ENCODE peak calls at places on chromosomes 16 and 17, in five cellular contexts. One of them, this sample, is unnamed.

GRCh38 chr17:347309-347708 is 5.3 kb downstream of the RPH3AL start:
- DNase-seq in AG10803: no peak
- DNase-seq in heart left ventricle: no peak
- DNase-seq in tibial artery: no peak
- DNase-seq in endothelial cell: no peak
- DNase-seq in this sample: no peak

GRCh38 chr17:74355065-74355464 is 6.6 kb downstream of the BTBD17 start:
- DNase-seq in endothelial cell: no peak
- DNase-seq in heart left ventricle: no peak
- DNase-seq in tibial artery: no peak
- DNase-seq in AG10803: no peak
- DNase-seq in this sample: no peak

GRCh38 chr17:60102632-60103047 is 23.9 kb upstream of the HEATR6 start:
- DNase-seq in heart left ventricle: peak
- DNase-seq in tibial artery: no peak
- DNase-seq in endothelial cell: peak
- DNase-seq in AG10803: peak
- DNase-seq in this sample: no peak

GRCh38 chr17:15912416-15912955 is 32.4 kb upstream of the ADORA2B start:
- DNase-seq in tibial artery: no peak
- DNase-seq in AG10803: no peak
- DNase-seq in heart left ventricle: no peak
- DNase-seq in endothelial cell: no peak
- DNase-seq in this sample: no peak

GRCh38 chr16:61862221-61862620 is 174.0 kb downstream of the CDH8 start:
- DNase-seq in AG10803: no peak
- DNase-seq in tibial artery: no peak
- DNase-seq in heart left ventricle: no peak
- DNase-seq in endothelial cell: no peak
- DNase-seq in this sample: no peak

GRCh38 chr17:71378741-71379140 is 742.1 kb upstream of the SOX9 start:
- DNase-seq in AG10803: no peak
- DNase-seq in tibial artery: no peak
- DNase-seq in heart left ventricle: no peak
- DNase-seq in endothelial cell: no peak
- DNase-seq in this sample: no peak

GRCh38 chr17:869567-870530 is 87.7 kb downstream of the MRM3 start:
- DNase-seq in heart left ventricle: peak
- DNase-seq in endothelial cell: no peak
- DNase-seq in tibial artery: peak
- DNase-seq in AG10803: peak
- DNase-seq in this sample: no peak

GRCh38 chr17:59743842-59744241 is 36.4 kb downstream of the VMP1 start:
- DNase-seq in heart left ventricle: no peak
- DNase-seq in tibial artery: no peak
- DNase-seq in endothelial cell: no peak
- DNase-seq in AG10803: no peak
- DNase-seq in this sample: no peak

GRCh38 chr17:73064084-73064938 is 28.2 kb downstream of the SLC39A11 start:
- DNase-seq in tibial artery: peak
- DNase-seq in endothelial cell: no peak
- DNase-seq in heart left ventricle: no peak
- DNase-seq in AG10803: no peak
- DNase-seq in this sample: no peak

GRCh38 chr17:72270530-72270929 is 149.7 kb downstream of the SOX9 start:
- DNase-seq in endothelial cell: no peak
- DNase-seq in AG10803: peak
- DNase-seq in heart left ventricle: no peak
- DNase-seq in tibial artery: peak
- DNase-seq in this sample: no peak

GRCh38 chr17:72977768-72978417 is 114.6 kb downstream of the SLC39A11 start:
- DNase-seq in AG10803: no peak
- DNase-seq in heart left ventricle: no peak
- DNase-seq in tibial artery: no peak
- DNase-seq in endothelial cell: no peak
- DNase-seq in this sample: no peak

GRCh38 chr17:60161598-60162330 is 12.0 kb downstream of the CA4 start:
- DNase-seq in AG10803: no peak
- DNase-seq in tibial artery: no peak
- DNase-seq in endothelial cell: peak
- DNase-seq in heart left ventricle: no peak
- DNase-seq in this sample: no peak

GRCh38 chr16:83802135-83802534 is 5.6 kb upstream of the HSBP1 start:
- DNase-seq in endothelial cell: no peak
- DNase-seq in AG10803: peak
- DNase-seq in heart left ventricle: no peak
- DNase-seq in tibial artery: no peak
- DNase-seq in this sample: no peak

GRCh38 chr16:50273888-50274770 is 7.8 kb downstream of the ADCY7 start:
- DNase-seq in endothelial cell: no peak
- DNase-seq in heart left ventricle: peak
- DNase-seq in AG10803: no peak
- DNase-seq in tibial artery: peak
- DNase-seq in this sample: no peak

GRCh38 chr17:7613769-7614421 is 802 bp downstream of the FXR2 start:
- DNase-seq in heart left ventricle: no peak
- DNase-seq in tibial artery: peak
- DNase-seq in endothelial cell: no peak
- DNase-seq in AG10803: peak
- DNase-seq in this sample: no peak

GRCh38 chr16:74521691-74522090 is 85.2 kb downstream of the GLG1 start:
- DNase-seq in tibial artery: no peak
- DNase-seq in AG10803: peak
- DNase-seq in heart left ventricle: peak
- DNase-seq in endothelial cell: no peak
- DNase-seq in this sample: no peak

GRCh38 chr16:70761656-70762055 is 39.3 kb downstream of the VAC14 start:
- DNase-seq in tibial artery: no peak
- DNase-seq in heart left ventricle: no peak
- DNase-seq in endothelial cell: no peak
- DNase-seq in AG10803: no peak
- DNase-seq in this sample: no peak

GRCh38 chr16:24610421-24610765 is 71.0 kb downstream of the RBBP6 start:
- DNase-seq in tibial artery: no peak
- DNase-seq in heart left ventricle: peak
- DNase-seq in endothelial cell: peak
- DNase-seq in AG10803: peak
- DNase-seq in this sample: no peak

GRCh38 chr17:38620551-38621277 is 15.0 kb upstream of the SRCIN1 start:
- DNase-seq in tibial artery: peak
- DNase-seq in endothelial cell: no peak
- DNase-seq in heart left ventricle: no peak
- DNase-seq in AG10803: no peak
- DNase-seq in this sample: no peak
- TF ChIP-seq CTCF in tibial artery: no peak
- TF ChIP-seq CTCF in endothelial cell: no peak
- TF ChIP-seq CTCF in heart left ventricle: no peak
- TF ChIP-seq CTCF in AG10803: no peak
- TF ChIP-seq CTCF in this sample: no peak

GRCh38 chr16:57801098-57801855 is 1.0 kb downstream of the KIFC3 start:
- DNase-seq in endothelial cell: no peak
- DNase-seq in tibial artery: no peak
- DNase-seq in AG10803: peak
- DNase-seq in heart left ventricle: peak
- DNase-seq in this sample: no peak
- TF ChIP-seq CTCF in endothelial cell: no peak
- TF ChIP-seq CTCF in tibial artery: no peak
- TF ChIP-seq CTCF in AG10803: peak
- TF ChIP-seq CTCF in heart left ventricle: no peak
- TF ChIP-seq CTCF in this sample: peak

GRCh38 chr17:82599674-82600661 is 48.3 kb downstream of the WDR45B start:
- DNase-seq in heart left ventricle: no peak
- DNase-seq in AG10803: no peak
- DNase-seq in tibial artery: no peak
- DNase-seq in endothelial cell: no peak
- DNase-seq in this sample: no peak

GRCh38 chr17:82601447-82602000 is 46.7 kb downstream of the WDR45B start:
- DNase-seq in endothelial cell: no peak
- DNase-seq in AG10803: no peak
- DNase-seq in tibial artery: no peak
- DNase-seq in heart left ventricle: no peak
- DNase-seq in this sample: no peak

GRCh38 chr17:82602986-82603385 is 45.3 kb downstream of the WDR45B start:
- DNase-seq in AG10803: no peak
- DNase-seq in endothelial cell: no peak
- DNase-seq in heart left ventricle: no peak
- DNase-seq in tibial artery: no peak
- DNase-seq in this sample: no peak

GRCh38 chr17:82602487-82602886 is 45.8 kb downstream of the WDR45B start:
- DNase-seq in AG10803: no peak
- DNase-seq in tibial artery: no peak
- DNase-seq in endothelial cell: no peak
- DNase-seq in heart left ventricle: no peak
- DNase-seq in this sample: no peak

DNA sequence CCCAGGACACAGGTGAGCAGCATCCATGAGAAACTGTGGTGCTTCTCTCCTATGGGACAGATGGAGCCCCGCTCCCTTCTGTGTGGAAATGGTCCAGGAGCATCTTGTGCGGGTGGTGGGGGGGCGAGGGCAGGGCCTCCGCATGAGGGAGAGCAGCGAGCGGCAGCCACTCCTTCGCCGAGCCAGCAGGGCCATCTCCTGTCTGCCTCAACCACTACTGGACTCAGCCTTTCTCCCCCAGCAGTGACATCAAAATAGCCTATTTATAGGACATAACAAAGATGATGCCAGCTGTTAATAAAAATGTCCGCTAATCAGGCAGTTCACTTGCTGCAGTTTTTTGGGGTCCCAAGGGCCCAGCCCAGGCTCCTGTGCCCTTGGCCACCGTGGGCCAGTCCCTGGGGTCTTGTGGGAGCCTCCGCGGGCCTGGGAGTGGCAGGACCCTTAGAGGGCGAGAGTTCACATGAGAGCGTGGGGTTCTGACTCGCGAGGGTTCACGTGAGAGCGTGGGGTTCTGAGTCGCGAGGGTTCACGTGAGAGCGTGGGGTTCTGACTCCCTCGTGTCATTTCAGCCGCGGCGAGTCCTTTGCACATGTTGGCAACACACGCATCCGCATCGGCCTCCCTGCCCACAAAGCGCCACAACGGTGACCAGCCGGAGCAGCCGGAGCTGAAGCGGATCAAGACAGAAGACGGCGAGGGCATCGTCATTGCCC is 47.4 kb downstream of the WDR45B start:
- DNase-seq in endothelial cell: no peak
- DNase-seq in AG10803: no peak
- DNase-seq in heart left ventricle: no peak
- DNase-seq in tibial artery: no peak
- DNase-seq in this sample: no peak
- TF ChIP-seq CTCF in endothelial cell: no peak
- TF ChIP-seq CTCF in AG10803: no peak
- TF ChIP-seq CTCF in heart left ventricle: no peak
- TF ChIP-seq CTCF in tibial artery: no peak
- TF ChIP-seq CTCF in this sample: no peak

GRCh38 chr17:64236827-64237403 is 26.1 kb downstream of the TEX2 start:
- DNase-seq in tibial artery: no peak
- DNase-seq in endothelial cell: peak
- DNase-seq in AG10803: no peak
- DNase-seq in heart left ventricle: no peak
- DNase-seq in this sample: no peak
- TF ChIP-seq CTCF in tibial artery: no peak
- TF ChIP-seq CTCF in endothelial cell: peak
- TF ChIP-seq CTCF in AG10803: peak
- TF ChIP-seq CTCF in heart left ventricle: peak
- TF ChIP-seq CTCF in this sample: peak

GRCh38 chr17:11668633-11669032 is 70.4 kb downstream of the DNAH9 start:
- DNase-seq in AG10803: no peak
- DNase-seq in heart left ventricle: no peak
- DNase-seq in tibial artery: no peak
- DNase-seq in endothelial cell: no peak
- DNase-seq in this sample: no peak
- TF ChIP-seq CTCF in AG10803: no peak
- TF ChIP-seq CTCF in heart left ventricle: no peak
- TF ChIP-seq CTCF in tibial artery: no peak
- TF ChIP-seq CTCF in endothelial cell: no peak
- TF ChIP-seq CTCF in this sample: no peak